ENCODE peak calls at places on chromosomes 2 and 18, in eight cellular contexts. Z is fibroblast of lung; A is right lobe of liver; R is A673; W is GM12878; V is K562; F is CD8-positive, alpha-beta memory T cell; E is heart right ventricle. X is an unnamed sample.

GRCh38 chr2:9228781-9229469 is 22.3 kb downstream of the ASAP2 start:
- DNase-seq in Z (no peak), A (no peak), R (no peak), W (no peak), V (no peak), F (no peak), E (no peak), X (no peak)

GRCh38 chr2:53498210-53498609 is 269.4 kb upstream of the CHAC2 start:
- DNase-seq in Z (peak; percentile 87), A (no peak), R (no peak), W (no peak), V (no peak), F (no peak), E (no peak), X (no peak)

GRCh38 chr2:4354678-4355077 is 651.3 kb downstream of the DCDC2C start:
- DNase-seq in Z (no peak), A (no peak), R (peak; percentile 34), W (no peak), V (peak; percentile 15), F (no peak), E (peak; percentile 5), X (no peak)

GRCh38 chr2:81276595-81276994 is 972.0 kb upstream of the LRRTM1 start:
- DNase-seq in Z (no peak), A (no peak), R (no peak), W (no peak), V (no peak), F (no peak), E (no peak), X (no peak)

GRCh38 chr18:31720867-31721266 is 36.5 kb upstream of the B4GALT6 start:
- DNase-seq in Z (peak; percentile 40), A (no peak), R (no peak), W (no peak), V (no peak), F (no peak), E (no peak), X (no peak)

GRCh38 chr2:104889261-104890091 is 35.6 kb downstream of the POU3F3 start:
- DNase-seq in Z (no peak), A (no peak), R (no peak), W (no peak), V (no peak), F (no peak), E (no peak), X (no peak)

GRCh38 chr18:13253786-13254755 is 35.5 kb downstream of the LDLRAD4 start:
- DNase-seq in Z (no peak), A (no peak), R (no peak), W (no peak), V (no peak), F (no peak), E (no peak), X (no peak)

GRCh38 chr18:21243041-21243431 is 1.0 kb downstream of the GREB1L start:
- DNase-seq in Z (peak; percentile 38), A (peak; percentile 29), R (no peak), W (no peak), V (no peak), F (no peak), E (peak; percentile 4), X (no peak)

GRCh38 chr2:53289309-53290006 is 478.1 kb upstream of the CHAC2 start:
- DNase-seq in Z (no peak), A (no peak), R (no peak), W (no peak), V (no peak), F (no peak), E (no peak), X (no peak)

GRCh38 chr2:238280083-238280816 is 8.2 kb downstream of the PER2 start:
- DNase-seq in Z (no peak), A (peak; percentile 12), R (no peak), W (no peak), V (no peak), F (no peak), E (no peak), X (no peak)

GRCh38 chr2:237465515-237466227 is 21.4 kb upstream of the MLPH start:
- DNase-seq in Z (peak; percentile 99), A (no peak), R (no peak), W (no peak), V (no peak), F (no peak), E (no peak), X (no peak)

GRCh38 chr2:117931978-117932377 is 81.9 kb downstream of the CCDC93 start:
- DNase-seq in Z (no peak), A (no peak), R (no peak), W (no peak), V (no peak), F (no peak), E (no peak), X (no peak)

GRCh38 chr2:219158586-219158985 is 2.0 kb downstream of the NHEJ1 start:
- DNase-seq in Z (peak; percentile 24), A (no peak), R (no peak), W (no peak), V (no peak), F (no peak), E (no peak), X (no peak)

GRCh38 chr2:16363581-16363980 is 302.1 kb downstream of the CYRIA start:
- DNase-seq in Z (no peak), A (no peak), R (no peak), W (no peak), V (no peak), F (no peak), E (no peak), X (no peak)

DNA sequence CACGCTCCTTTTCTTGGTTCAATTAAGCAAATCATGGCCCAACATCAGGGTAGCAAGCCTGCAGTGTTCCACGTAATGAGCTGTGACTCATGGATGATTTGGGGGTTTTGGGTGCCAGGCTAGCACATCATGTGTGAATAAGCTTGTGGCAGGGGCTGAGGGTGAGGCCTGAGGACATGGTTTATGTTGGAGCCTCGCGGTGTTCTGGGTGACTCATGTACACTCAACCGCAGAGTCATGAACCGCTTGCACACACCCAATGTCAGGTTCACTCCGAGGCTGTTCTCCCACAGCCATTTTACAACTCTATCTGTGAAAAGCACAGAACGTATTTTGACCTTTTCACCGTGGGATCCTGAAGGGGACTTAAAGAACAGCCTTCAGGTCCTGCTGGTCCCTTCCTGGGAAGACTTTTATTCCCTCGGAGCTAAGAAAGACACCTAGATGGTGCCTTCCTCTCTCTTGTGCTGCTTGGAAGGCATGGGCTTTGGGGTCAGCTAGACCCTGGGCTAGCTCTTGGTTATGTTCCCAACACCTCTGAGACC is 139.9 kb upstream of the ZEB2 start:
- DNase-seq in Z (peak; percentile 99), A (no peak), R (no peak), W (no peak), V (peak; percentile 48), F (peak; percentile 75), E (no peak), X (peak; percentile 6)
- H3K27ac ChIP-seq in Z (no peak overlapping the region), A (no peak overlapping the region), R (no peak overlapping the region), W (no peak overlapping the region), V (peak overlapping the region; percentile 90), F (peak overlapping the region; percentile 36), E (peak overlapping the region; percentile 26), X (no peak overlapping the region)

DNA sequence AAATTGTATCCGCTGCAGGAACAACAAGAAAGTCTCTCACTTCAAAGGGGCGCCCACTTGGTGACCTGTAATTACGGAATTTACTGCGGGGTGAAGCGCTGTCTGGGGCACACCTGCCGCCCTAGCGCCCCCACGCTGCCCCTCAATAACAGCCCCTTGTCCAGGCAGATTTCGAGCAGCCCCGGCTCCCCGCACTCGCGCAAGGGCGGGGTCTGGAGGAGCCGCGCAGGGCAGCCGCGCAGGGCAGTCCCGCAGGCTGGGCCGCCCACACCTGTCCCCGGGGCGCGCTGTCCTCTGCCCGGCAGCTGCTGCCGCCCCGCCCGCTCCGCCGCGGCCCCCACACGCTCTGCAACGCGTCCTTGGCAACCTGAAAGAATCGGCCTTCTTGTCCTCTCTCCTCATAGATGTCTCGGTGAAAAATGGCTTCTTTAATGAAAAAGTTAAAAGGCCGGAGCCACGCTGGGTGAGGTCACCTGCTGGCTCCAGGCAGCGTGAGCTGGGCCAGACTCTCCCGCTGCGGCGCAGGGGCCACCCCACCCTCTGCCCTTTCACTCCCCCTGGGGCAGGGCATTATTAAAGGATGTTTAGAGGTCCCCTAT is 218.1 kb downstream of the VAPA start:
- DNase-seq in Z (peak; percentile 23), A (no peak), R (no peak), W (no peak), V (no peak), F (no peak), E (no peak), X (no peak)
- H3K27ac ChIP-seq in Z (no peak overlapping the region), A (no peak overlapping the region), R (no peak overlapping the region), W (no peak overlapping the region), V (no peak overlapping the region), F (no peak overlapping the region), E (peak overlapping the region; percentile 34), X (no peak overlapping the region)

GRCh38 chr2:119387381-119388129 is 20.8 kb downstream of the DBI start:
- DNase-seq in Z (peak; percentile 80), A (peak; percentile 71), R (peak; percentile 94), W (peak; percentile 59), V (peak; percentile 28), F (no peak), E (peak; percentile 74), X (peak; percentile 15)

GRCh38 chr2:119384971-119385370 is 18.2 kb downstream of the DBI start:
- DNase-seq in Z (no peak), A (no peak), R (no peak), W (no peak), V (no peak), F (no peak), E (no peak), X (no peak)

GRCh38 chr2:119385465-119385864 is 18.7 kb downstream of the DBI start:
- DNase-seq in Z (no peak), A (no peak), R (no peak), W (no peak), V (no peak), F (no peak), E (no peak), X (no peak)

GRCh38 chr2:119378566-119378965 is 11.8 kb downstream of the DBI start:
- DNase-seq in Z (no peak), A (no peak), R (no peak), W (no peak), V (no peak), F (no peak), E (no peak), X (no peak)

DNA sequence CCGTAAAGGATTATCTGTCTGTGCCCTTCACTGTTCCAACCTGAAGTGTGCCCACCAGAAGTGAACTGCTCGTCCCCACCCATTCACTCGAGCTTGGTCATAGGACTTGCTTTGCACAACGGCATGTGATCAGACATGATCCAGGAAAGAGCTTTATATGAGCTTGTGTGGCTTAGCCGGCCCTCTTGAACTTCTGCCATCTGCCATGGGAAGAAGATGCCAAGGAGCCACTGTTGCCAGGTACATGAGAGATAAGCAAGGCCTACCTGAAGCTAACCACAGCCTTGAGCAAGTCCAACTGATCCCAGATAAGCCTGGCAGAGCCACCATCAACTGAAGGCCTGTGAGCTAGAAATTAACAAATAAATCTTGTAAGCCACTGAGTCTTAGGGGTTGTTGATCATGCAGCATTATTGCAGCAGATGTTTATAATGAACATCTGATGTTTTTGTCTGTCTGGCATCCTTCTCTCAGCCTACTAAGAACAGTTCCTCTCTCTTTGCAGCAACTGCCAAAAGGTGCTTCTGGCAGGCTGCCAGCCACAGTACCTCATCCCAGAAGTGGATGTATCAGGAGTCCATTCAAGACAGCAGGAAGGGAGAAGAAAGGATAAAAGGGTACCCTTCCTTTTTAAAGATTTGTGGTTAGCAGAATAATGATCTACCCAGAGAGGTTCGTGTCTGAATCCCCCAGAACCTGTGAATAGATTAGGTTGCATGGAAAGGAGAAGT is 16.8 kb downstream of the DBI start:
- DNase-seq in Z (no peak), A (peak; percentile 41), R (no peak), W (no peak), V (no peak), F (no peak), E (no peak), X (no peak)
- H3K27ac ChIP-seq in Z (no peak overlapping the region), A (no peak overlapping the region), R (no peak overlapping the region), W (no peak overlapping the region), V (no peak overlapping the region), F (no peak overlapping the region), E (no peak overlapping the region), X (no peak overlapping the region)

GRCh38 chr2:39778233-39778632 is 825 bp downstream of the THUMPD2 start:
- DNase-seq in Z (no peak), A (no peak), R (no peak), W (no peak), V (no peak), F (no peak), E (no peak), X (no peak)
- H3K27ac ChIP-seq in Z (peak overlapping the region; percentile 85), A (peak overlapping the region; percentile 81), R (peak overlapping the region; percentile 80), W (peak overlapping the region; percentile 84), V (peak overlapping the region; percentile 96), F (peak overlapping the region; percentile 72), E (peak overlapping the region; percentile 92), X (peak overlapping the region; percentile 91)